ENCODE peak calls at places on chromosomes 4 and X, in ten cellular contexts. O is neural progenitor cell; I is tibial artery; L is left ventricle myocardium inferior; S is SK-MEL-5; N is amniotic stem cell; Y is naive B cell; F is heart left ventricle; T is NCI-H1930; A is activated naive CD4-positive, alpha-beta T cell treated with anti-CD3 and anti-CD28 coated beads, Interleukin-2, amount 10 ng/mL, durations not matched to agents 7 days and 5 days. M is an unnamed sample.

GRCh38 chr4:109803924-109804571 is 2.2 kb upstream of the CFI start:
- DNase-seq in O (peak), I (no peak), L (no peak), S (peak), N (no peak), Y (peak), F (no peak), T (peak), A (no peak), M (no peak)

GRCh38 chrX:1558761-1559468 is 21.9 kb upstream of the P2RY8 start:
- DNase-seq in O (no peak), I (no peak), L (no peak), S (no peak), N (no peak), Y (no peak), F (no peak), T (no peak), A (no peak), M (no peak)

GRCh38 chr4:73653695-73654106 is 33.5 kb upstream of the RASSF6 start:
- DNase-seq in O (peak), I (no peak), L (no peak), S (peak), N (peak), Y (peak), F (no peak), T (peak), A (peak), M (no peak)

GRCh38 chr4:187060551-187060950 is 336.9 kb upstream of the FAT1 start:
- DNase-seq in O (no peak), I (no peak), L (no peak), S (no peak), N (no peak), Y (no peak), F (no peak), T (no peak), A (no peak), M (no peak)

GRCh38 chr4:84691800-84692199 is 108.9 kb downstream of the CDS1 start:
- DNase-seq in O (no peak), I (no peak), L (no peak), S (no peak), N (no peak), Y (no peak), F (no peak), T (no peak), A (no peak), M (no peak)

GRCh38 chrX:46791927-46792825 is 33.3 kb upstream of the SLC9A7 start:
- DNase-seq in O (peak), I (no peak), L (no peak), S (peak), N (peak), Y (no peak), F (no peak), T (no peak), A (no peak), M (no peak)

GRCh38 chr4:122377352-122377751 is 1.5 kb upstream of the ADAD1 start:
- DNase-seq in O (no peak), I (no peak), L (no peak), S (no peak), N (no peak), Y (no peak), F (no peak), T (no peak), A (no peak), M (no peak)

GRCh38 chr4:185508162-185508561 is 27.1 kb downstream of the PDLIM3 start:
- DNase-seq in O (no peak), I (no peak), L (no peak), S (no peak), N (no peak), Y (no peak), F (no peak), T (peak), A (no peak), M (no peak)

GRCh38 chr4:137032242-137032641 is 500.1 kb downstream of the PCDH18 start:
- DNase-seq in O (no peak), I (no peak), L (no peak), S (no peak), N (no peak), Y (no peak), F (no peak), T (no peak), A (no peak), M (no peak)

GRCh38 chrX:39827959-39828358 is 269.8 kb downstream of the BCOR start:
- DNase-seq in O (no peak), I (no peak), L (peak), S (no peak), N (no peak), Y (peak), F (peak), T (no peak), A (no peak), M (no peak)

GRCh38 chr4:57110635-57111546 is 706 bp upstream of the IGFBP7 start:
- DNase-seq in O (peak), I (peak), L (peak), S (peak), N (peak), Y (peak), F (peak), T (no peak), A (no peak), M (no peak)

GRCh38 chr4:43496602-43497001 is 604.1 kb downstream of the GRXCR1 start:
- DNase-seq in O (no peak), I (no peak), L (no peak), S (no peak), N (no peak), Y (no peak), F (no peak), T (no peak), A (no peak), M (no peak)

GRCh38 chrX:150692296-150692695 is 900 bp upstream of the MTMR1 start:
- DNase-seq in O (no peak), I (no peak), L (no peak), S (no peak), N (no peak), Y (peak), F (no peak), T (no peak), A (no peak), M (no peak)